ENCODE peak calls at places on chromosomes 4 and X, in ten cellular contexts. S, F, G, X, L, R, M, B, C and Q are unnamed samples.

GRCh38 chrX:110070970-110071369 is 68.1 kb downstream of the TMEM164 start:
- DNase-seq in R (no peak), S (no peak), M (no peak), G (no peak), L (no peak), F (no peak), X (no peak), C (no peak), B (no peak), Q (no peak)

GRCh38 chrX:3169421-3169820 is 128.2 kb downstream of the ARSF start:
- DNase-seq in R (no peak), L (no peak), M (no peak), C (no peak), S (no peak), G (no peak), F (peak; percentile 4), X (no peak), B (no peak), Q (no peak)

GRCh38 chrX:103941201-103941975 is 21.0 kb upstream of the TMSB15B start:
- DNase-seq in X (peak; percentile 44), G (peak; percentile 27), R (peak; percentile 44), C (peak; percentile 35), L (peak; percentile 17), B (peak; percentile 49), M (no peak), S (no peak), F (peak; percentile 51), Q (no peak)

GRCh38 chr4:150962245-150962644 is 52.8 kb downstream of the LRBA start:
- DNase-seq in B (no peak), F (peak; percentile 9), G (no peak), L (no peak), R (no peak), X (no peak), C (peak; percentile 83), M (no peak), S (no peak), Q (no peak)

GRCh38 chr4:78059524-78059889 is 2.4 kb downstream of the FRAS1 start:
- DNase-seq in M (peak; percentile 72), R (peak; percentile 79), S (peak; percentile 84), C (peak; percentile 68), F (peak; percentile 92), G (peak; percentile 64), B (peak; percentile 79), X (peak; percentile 84), L (peak; percentile 87), Q (no peak)

GRCh38 chrX:110145854-110146253 is 142.9 kb downstream of the TMEM164 start:
- DNase-seq in F (peak; percentile 60), X (peak; percentile 44), G (no peak), B (peak; percentile 51), C (peak; percentile 7), R (peak; percentile 49), S (no peak), M (no peak), L (no peak), Q (peak; percentile 28)

GRCh38 chr4:51836531-51836930 is 6.4 kb upstream of the DCUN1D4 start:
- DNase-seq in F (peak; percentile 13), S (no peak), B (no peak), L (no peak), C (no peak), R (peak; percentile 30), M (no peak), G (no peak), X (peak; percentile 13), Q (no peak)

GRCh38 chrX:97057349-97057909 is 173.7 kb downstream of the RPA4 start:
- DNase-seq in S (no peak), B (no peak), R (no peak), G (no peak), F (no peak), X (peak; percentile 41), L (no peak), C (no peak), M (no peak), Q (no peak)

GRCh38 chr4:143700060-143700419 is 435 bp downstream of the FREM3 start:
- DNase-seq in X (no peak), B (peak; percentile 32), M (peak; percentile 5), F (peak; percentile 75), R (no peak), G (peak; percentile 6), L (peak; percentile 19), C (peak; percentile 1), S (no peak), Q (peak; percentile 21)

GRCh38 chr4:62901101-62901500 is 1508.1 kb downstream of the TECRL start:
- DNase-seq in L (peak; percentile 13), F (no peak), R (no peak), M (no peak), G (no peak), S (no peak), C (no peak), B (no peak), X (peak; percentile 23), Q (no peak)

GRCh38 chrX:30627818-30628652 is 25.2 kb upstream of the GK start:
- DNase-seq in X (no peak), B (peak; percentile 42), F (no peak), M (no peak), R (peak; percentile 21), S (no peak), G (no peak), L (no peak), C (no peak), Q (no peak)

GRCh38 chrX:17922303-17922702 is 61.2 kb upstream of the RAI2 start:
- DNase-seq in R (no peak), X (no peak), B (no peak), G (no peak), C (no peak), M (no peak), L (no peak), F (no peak), S (no peak), Q (no peak)

GRCh38 chr4:101114936-101115372 is 232.4 kb downstream of the PPP3CA start:
- DNase-seq in F (peak; percentile 72), G (peak; percentile 79), X (peak; percentile 86), B (peak; percentile 58), C (peak; percentile 96), R (peak; percentile 55), S (peak; percentile 99), L (peak; percentile 68), M (peak; percentile 39), Q (no peak)

DNA sequence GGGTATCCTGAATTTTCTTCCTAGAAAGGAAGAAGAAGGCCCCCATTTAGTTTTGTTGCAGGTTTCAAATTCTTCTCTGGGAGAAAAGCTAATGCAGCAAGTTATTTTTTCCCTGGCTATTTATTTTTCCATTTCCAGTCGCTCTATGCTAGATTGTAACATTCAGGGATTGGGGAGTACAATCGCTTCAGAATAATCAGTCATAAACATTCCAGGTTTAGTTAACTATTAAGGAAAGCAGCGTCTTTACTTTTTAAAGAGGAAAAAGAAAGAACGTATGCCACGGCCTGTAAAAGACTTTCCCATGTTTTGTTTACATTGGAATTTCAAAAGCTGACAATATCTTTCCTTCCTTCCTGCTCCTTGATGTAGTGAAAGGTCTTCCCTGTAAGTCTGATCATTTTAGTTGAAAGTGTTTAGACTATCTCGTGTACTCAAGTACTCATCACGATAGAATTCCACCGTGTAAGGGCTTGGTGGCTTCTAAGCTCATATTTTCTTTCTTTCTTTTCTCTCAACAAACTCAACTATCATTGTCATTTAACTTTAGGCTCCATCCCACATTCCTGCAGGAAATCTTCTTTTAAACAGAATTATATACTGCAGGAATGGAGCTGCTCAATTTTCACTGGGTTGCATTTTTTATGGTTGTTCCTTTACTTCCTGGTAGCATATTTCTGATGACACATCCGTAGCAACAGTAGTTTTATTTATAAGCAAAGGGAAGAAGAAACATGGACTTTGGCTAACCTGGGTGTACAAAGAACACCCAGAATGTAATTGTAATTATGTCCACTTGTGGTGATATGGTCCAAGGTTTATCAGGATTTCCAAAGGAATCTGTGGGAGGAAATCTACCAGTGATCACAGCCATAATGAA is 213.1 kb upstream of the FAT1 start:
- DNase-seq in F (peak; percentile 82), S (peak; percentile 84), M (no peak), L (no peak), G (peak; percentile 85), B (peak; percentile 81), X (peak; percentile 79), R (peak; percentile 97), C (peak; percentile 79), Q (no peak)
- H2AFZ ChIP-seq in F (peak overlapping the region; percentile 22), S (peak overlapping the region; percentile 27), M (no peak overlapping the region), L (no peak overlapping the region), G (no peak overlapping the region), B (peak overlapping the region; percentile 38), X (peak overlapping the region; percentile 69), R (no peak overlapping the region), C (peak overlapping the region; percentile 82), Q (no peak overlapping the region)

GRCh38 chr4:104393649-104394048 is 101.0 kb downstream of the CXXC4 start:
- DNase-seq in C (peak; percentile 13), R (no peak), B (peak; percentile 3), X (no peak), G (no peak), M (no peak), S (no peak), F (no peak), L (no peak), Q (no peak)

GRCh38 chr4:104394409-104394813 is 100.3 kb downstream of the CXXC4 start:
- DNase-seq in M (no peak), B (no peak), R (peak; percentile 31), S (no peak), X (no peak), G (no peak), C (no peak), F (no peak), L (peak; percentile 24), Q (no peak)

GRCh38 chr4:104395219-104395618 is 99.5 kb downstream of the CXXC4 start:
- DNase-seq in C (no peak), S (no peak), F (no peak), G (peak; percentile 49), L (no peak), R (peak; percentile 9), M (no peak), X (no peak), B (peak; percentile 17), Q (peak; percentile 9)
- H3K4me2 ChIP-seq in C (peak overlapping the region; percentile 44), S (no peak overlapping the region), F (no peak overlapping the region), G (peak overlapping the region; percentile 82), L (no peak overlapping the region), R (no peak overlapping the region), M (no peak overlapping the region), X (no peak overlapping the region), B (no peak overlapping the region), Q (no peak overlapping the region)

DNA sequence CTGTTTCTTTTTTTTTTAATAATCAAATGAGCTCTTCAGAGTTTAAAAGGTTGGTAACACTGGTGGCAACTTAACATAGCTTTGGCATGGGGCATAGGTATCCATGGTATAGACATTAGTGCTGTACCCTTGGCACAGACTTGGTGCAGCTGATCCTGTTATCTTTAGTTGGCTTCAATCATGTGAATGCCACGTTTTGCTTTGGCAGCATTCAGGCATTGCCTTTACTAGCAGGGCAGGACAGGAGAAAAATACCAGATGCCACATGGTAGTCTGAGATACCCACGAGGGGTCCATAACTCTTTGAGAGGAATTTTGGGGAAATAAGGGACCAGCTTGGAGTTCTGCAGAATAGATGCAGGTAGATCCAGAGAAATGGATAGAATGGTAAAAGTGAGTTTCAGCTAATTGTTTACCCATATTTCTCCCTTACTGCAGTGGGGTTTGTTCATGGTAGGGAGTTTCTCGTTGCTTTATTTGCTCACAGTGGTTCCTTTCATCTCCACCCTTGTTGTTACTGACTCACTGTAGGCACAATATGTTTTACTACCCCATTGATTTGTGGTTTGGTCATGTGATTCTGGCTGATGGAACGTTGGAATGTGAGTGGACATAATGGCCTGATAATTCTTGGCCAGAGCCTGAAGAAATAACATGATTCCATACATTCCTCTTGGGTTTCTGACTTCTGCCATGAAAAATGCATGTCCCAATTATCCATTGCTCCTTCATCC is 342.7 kb downstream of the GLUD2 start:
- DNase-seq in G (peak; percentile 31), B (no peak), C (peak; percentile 32), X (peak; percentile 67), F (peak; percentile 13), S (peak; percentile 40), R (no peak), M (no peak), L (no peak), Q (no peak)
- H3K4me3 ChIP-seq in G (no peak overlapping the region), B (no peak overlapping the region), C (no peak overlapping the region), X (no peak overlapping the region), F (no peak overlapping the region), S (no peak overlapping the region), R (no peak overlapping the region), M (no peak overlapping the region), L (no peak overlapping the region), Q (no peak overlapping the region)

GRCh38 chrX:141904262-141904661 is 568 bp downstream of the MAGEC1 start:
- DNase-seq in S (no peak), X (no peak), G (no peak), F (no peak), B (no peak), M (no peak), L (no peak), R (no peak), C (no peak), Q (no peak)
- H2AFZ ChIP-seq in S (no peak overlapping the region), X (no peak overlapping the region), G (no peak overlapping the region), F (no peak overlapping the region), B (no peak overlapping the region), M (no peak overlapping the region), L (no peak overlapping the region), R (no peak overlapping the region), C (no peak overlapping the region), Q (no peak overlapping the region)